ENCODE peak calls at places on chromosome 20, in ten cellular contexts. A, R, F, S, V, D, X, B, J and M are unnamed samples.

GRCh38 chr20:40008177-40008576 is 680.9 kb downstream of the MAFB start:
- DNase-seq in X (no peak), S (no peak), B (no peak), D (no peak), F (no peak), J (no peak), A (no peak), V (no peak), R (no peak), M (no peak)

GRCh38 chr20:26276811-26277210 is 580.2 kb upstream of the ZNF337 start:
- DNase-seq in D (no peak), R (peak), B (no peak), F (no peak), V (no peak), S (no peak), J (no peak), X (no peak), A (peak), M (no peak)

GRCh38 chr20:31496761-31497295 is 17.4 kb upstream of the HM13 start:
- DNase-seq in A (no peak), B (peak), J (no peak), S (no peak), V (peak), F (peak), X (no peak), R (peak), D (no peak), M (no peak)

GRCh38 chr20:53149184-53149651 is 177.1 kb downstream of the TSHZ2 start:
- DNase-seq in R (no peak), B (no peak), S (no peak), V (no peak), J (no peak), D (no peak), F (no peak), X (no peak), A (no peak), M (no peak)

GRCh38 chr20:41617059-41617921 is 887 bp downstream of the CHD6 start:
- DNase-seq in F (peak), J (no peak), B (no peak), S (no peak), R (peak), V (peak), X (peak), D (peak), A (peak), M (no peak)

GRCh38 chr20:237479-237878 is 10.4 kb downstream of the DEFB129 start:
- DNase-seq in X (peak), B (no peak), R (no peak), F (peak), S (no peak), D (no peak), J (no peak), A (no peak), V (no peak), M (no peak)

GRCh38 chr20:24444531-24445190 is 24.8 kb upstream of the SYNDIG1 start:
- DNase-seq in S (no peak), X (no peak), F (no peak), R (no peak), B (no peak), J (no peak), D (no peak), V (no peak), A (no peak), M (no peak)

GRCh38 chr20:34751453-34751852 is 47.3 kb downstream of the TP53INP2 start:
- DNase-seq in F (no peak), D (no peak), R (no peak), A (no peak), J (no peak), B (no peak), X (no peak), S (no peak), V (no peak), M (no peak)

GRCh38 chr20:47661714-47662113 is 123.6 kb downstream of the SULF2 start:
- DNase-seq in F (no peak), J (no peak), A (no peak), S (no peak), V (no peak), B (no peak), X (no peak), R (no peak), D (no peak), M (no peak)

GRCh38 chr20:17570347-17571152 is 675 bp downstream of the DSTN start:
- DNase-seq in X (peak), D (peak), J (no peak), R (peak), B (peak), A (peak), V (peak), S (peak), F (peak), M (peak)

GRCh38 chr20:40668449-40669228 is 20.4 kb downstream of the MAFB start:
- DNase-seq in F (no peak), R (no peak), X (no peak), B (no peak), A (no peak), D (no peak), J (no peak), S (no peak), V (no peak), M (no peak)

GRCh38 chr20:53215166-53215565 is 243.0 kb downstream of the TSHZ2 start:
- DNase-seq in V (no peak), A (no peak), D (no peak), B (no peak), S (no peak), F (no peak), X (no peak), J (no peak), R (no peak), M (no peak)

GRCh38 chr20:44006578-44006977 is 91.9 kb downstream of the TOX2 start:
- DNase-seq in F (no peak), D (no peak), B (no peak), R (no peak), V (no peak), X (no peak), J (no peak), S (no peak), A (no peak), M (no peak)

GRCh38 chr20:60718743-60719142 is 533.3 kb upstream of the CDH4 start:
- DNase-seq in S (no peak), F (no peak), J (no peak), V (no peak), A (peak), D (no peak), R (no peak), B (no peak), X (no peak), M (no peak)

GRCh38 chr20:16158090-16158975 is 414.9 kb downstream of the KIF16B start:
- DNase-seq in A (no peak), V (no peak), S (no peak), D (no peak), J (peak), B (no peak), F (no peak), R (no peak), X (no peak), M (no peak)

GRCh38 chr20:47741669-47742345 is 43.5 kb downstream of the SULF2 start:
- DNase-seq in D (peak), J (no peak), V (no peak), A (no peak), R (no peak), X (no peak), F (no peak), S (no peak), B (no peak), M (no peak)

GRCh38 chr20:41733151-41733550 is 115.0 kb upstream of the CHD6 start:
- DNase-seq in A (no peak), S (no peak), F (no peak), J (no peak), X (no peak), B (no peak), R (no peak), D (no peak), V (no peak), M (no peak)

GRCh38 chr20:20894753-20895152 is 182.3 kb upstream of the RALGAPA2 start:
- DNase-seq in S (no peak), B (no peak), A (peak), X (no peak), R (no peak), J (peak), D (no peak), F (no peak), V (no peak), M (no peak)

GRCh38 chr20:33059741-33060390 is 6.2 kb downstream of the BPIFB3 start:
- DNase-seq in V (no peak), J (no peak), R (no peak), D (no peak), F (no peak), A (no peak), S (no peak), X (no peak), B (no peak), M (no peak)

GRCh38 chr20:17228624-17229061 is 1.8 kb downstream of the PCSK2 start:
- DNase-seq in X (no peak), B (no peak), S (no peak), D (no peak), F (no peak), V (no peak), R (no peak), J (peak), A (peak), M (no peak)

GRCh38 chr20:51084598-51084997 is 61.7 kb upstream of the KCNG1 start:
- DNase-seq in D (no peak), A (no peak), X (no peak), S (no peak), V (no peak), B (no peak), J (no peak), R (no peak), F (no peak), M (no peak)

GRCh38 chr20:51121901-51122412 is 99.0 kb upstream of the KCNG1 start:
- DNase-seq in V (no peak), B (no peak), A (no peak), X (no peak), D (no peak), F (no peak), R (peak), S (no peak), J (no peak), M (no peak)

GRCh38 chr20:10217517-10218410 is 866 bp upstream of the SNAP25 start:
- DNase-seq in S (no peak), D (peak), R (peak), J (no peak), X (no peak), V (no peak), A (peak), B (no peak), F (peak), M (no peak)

GRCh38 chr20:10466855-10467254 is 31.8 kb downstream of the SLX4IP start:
- DNase-seq in V (no peak), F (no peak), R (no peak), A (peak), J (no peak), S (no peak), B (no peak), X (no peak), D (peak), M (no peak)

GRCh38 chr20:47236639-47236900 is 119.9 kb downstream of the ZMYND8 start:
- DNase-seq in R (no peak), X (no peak), A (no peak), V (no peak), F (no peak), D (no peak), J (no peak), B (no peak), S (no peak), M (no peak)

GRCh38 chr20:60056345-60057122 is 98.3 kb downstream of the CDH26 start:
- DNase-seq in V (no peak), R (peak), D (no peak), S (no peak), J (no peak), B (no peak), A (no peak), X (no peak), F (no peak), M (no peak)

GRCh38 chr20:37411408-37412306 is 65.7 kb downstream of the SRC start:
- DNase-seq in D (peak), A (peak), F (no peak), R (no peak), X (no peak), B (no peak), V (no peak), J (no peak), S (no peak), M (no peak)

GRCh38 chr20:38113401-38114325 is 51.4 kb downstream of the TGM2 start:
- DNase-seq in D (no peak), R (no peak), B (no peak), X (peak), J (no peak), S (peak), A (peak), V (no peak), F (no peak), M (no peak)

GRCh38 chr20:8853805-8854338 is 215.0 kb upstream of the PLCB4 start:
- DNase-seq in B (no peak), V (no peak), R (no peak), J (peak), A (peak), F (no peak), S (peak), X (peak), D (peak), M (no peak)

GRCh38 chr20:31542201-31542842 is 28.1 kb downstream of the HM13 start:
- DNase-seq in J (no peak), X (peak), R (no peak), S (no peak), B (no peak), V (no peak), A (no peak), D (no peak), F (no peak), M (no peak)

GRCh38 chr20:19771031-19771430 is 13.0 kb downstream of the RIN2 start:
- DNase-seq in A (no peak), F (no peak), S (no peak), B (no peak), D (no peak), V (no peak), R (no peak), X (no peak), J (no peak), M (no peak)

GRCh38 chr20:19773471-19773870 is 15.4 kb downstream of the RIN2 start:
- DNase-seq in D (no peak), X (no peak), A (no peak), J (no peak), F (no peak), B (no peak), V (no peak), R (no peak), S (no peak), M (no peak)

GRCh38 chr20:19770375-19770774 is 12.3 kb downstream of the RIN2 start:
- DNase-seq in J (no peak), D (no peak), V (no peak), F (no peak), B (no peak), X (no peak), A (peak), S (no peak), R (no peak), M (no peak)

GRCh38 chr20:19767070-19767469 is 9.0 kb downstream of the RIN2 start:
- DNase-seq in A (no peak), D (no peak), R (no peak), J (no peak), B (no peak), V (no peak), S (no peak), X (no peak), F (no peak), M (no peak)

DNA sequence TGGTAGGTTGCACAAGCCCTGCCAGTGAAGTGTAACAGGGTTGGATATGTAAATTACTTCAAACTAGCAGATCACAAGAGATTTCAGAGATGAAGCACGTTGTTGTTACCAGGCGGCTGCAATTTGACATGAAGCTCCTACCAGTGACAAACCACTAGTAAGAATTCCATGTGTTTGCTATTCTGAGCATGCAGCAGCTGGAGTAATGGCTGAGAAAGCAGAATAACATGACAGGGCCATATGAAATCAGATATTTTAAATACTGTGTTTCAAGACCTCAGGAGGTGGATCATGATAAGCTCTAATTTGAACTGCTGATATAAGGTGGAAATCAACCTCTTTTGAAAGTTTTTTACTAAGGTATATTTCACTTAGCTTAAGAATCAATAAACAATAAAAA is 11.5 kb downstream of the RIN2 start:
- DNase-seq in S (no peak), B (no peak), V (no peak), X (no peak), D (no peak), R (no peak), F (no peak), J (no peak), A (no peak), M (no peak)
- TF ChIP-seq POLR2AphosphoS5 in S (no peak), B (no peak), V (no peak), X (no peak), D (no peak), R (no peak), F (no peak), J (no peak), A (no peak), M (no peak)

DNA sequence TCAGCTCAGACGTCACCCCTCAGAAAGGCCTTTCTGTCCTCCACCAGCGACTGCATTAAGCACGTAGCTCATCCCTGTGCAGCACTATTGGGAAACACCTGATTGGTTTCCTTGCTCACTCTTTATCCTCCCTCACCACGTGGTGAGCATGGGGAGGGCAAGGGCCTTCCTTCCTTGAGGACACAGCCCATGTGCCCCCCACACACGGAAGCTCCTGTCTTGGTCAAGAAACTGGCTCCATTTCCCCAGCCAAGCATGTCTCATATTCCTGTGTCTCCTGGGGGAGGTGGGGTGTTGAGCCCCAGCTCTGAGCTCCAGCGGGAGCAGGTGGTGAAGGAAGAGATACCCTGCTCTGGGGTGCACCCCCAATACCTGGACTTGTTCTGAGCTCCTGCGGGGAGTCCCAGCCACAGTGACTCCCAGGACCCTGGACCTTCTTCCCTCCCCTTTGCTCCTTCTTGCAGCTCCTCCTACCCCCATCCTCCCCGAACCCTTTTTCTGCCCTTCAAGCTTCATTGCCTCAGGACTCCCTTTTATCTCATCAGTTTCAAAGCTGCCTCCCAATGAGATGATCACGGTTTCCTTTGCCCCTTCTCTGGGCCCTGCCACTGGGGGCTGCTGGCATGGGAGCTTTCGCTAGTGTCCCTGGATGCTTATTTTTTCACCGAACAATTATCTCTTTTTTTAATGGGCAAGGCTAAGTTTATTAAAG is 230.1 kb downstream of the TFAP2C start:
- DNase-seq in S (no peak), F (no peak), J (no peak), X (no peak), R (no peak), A (no peak), V (no peak), D (no peak), B (no peak), M (no peak)
- TF ChIP-seq POLR2AphosphoS5 in S (no peak), F (no peak), J (no peak), X (no peak), R (no peak), A (no peak), V (no peak), D (no peak), B (no peak), M (no peak)

DNA sequence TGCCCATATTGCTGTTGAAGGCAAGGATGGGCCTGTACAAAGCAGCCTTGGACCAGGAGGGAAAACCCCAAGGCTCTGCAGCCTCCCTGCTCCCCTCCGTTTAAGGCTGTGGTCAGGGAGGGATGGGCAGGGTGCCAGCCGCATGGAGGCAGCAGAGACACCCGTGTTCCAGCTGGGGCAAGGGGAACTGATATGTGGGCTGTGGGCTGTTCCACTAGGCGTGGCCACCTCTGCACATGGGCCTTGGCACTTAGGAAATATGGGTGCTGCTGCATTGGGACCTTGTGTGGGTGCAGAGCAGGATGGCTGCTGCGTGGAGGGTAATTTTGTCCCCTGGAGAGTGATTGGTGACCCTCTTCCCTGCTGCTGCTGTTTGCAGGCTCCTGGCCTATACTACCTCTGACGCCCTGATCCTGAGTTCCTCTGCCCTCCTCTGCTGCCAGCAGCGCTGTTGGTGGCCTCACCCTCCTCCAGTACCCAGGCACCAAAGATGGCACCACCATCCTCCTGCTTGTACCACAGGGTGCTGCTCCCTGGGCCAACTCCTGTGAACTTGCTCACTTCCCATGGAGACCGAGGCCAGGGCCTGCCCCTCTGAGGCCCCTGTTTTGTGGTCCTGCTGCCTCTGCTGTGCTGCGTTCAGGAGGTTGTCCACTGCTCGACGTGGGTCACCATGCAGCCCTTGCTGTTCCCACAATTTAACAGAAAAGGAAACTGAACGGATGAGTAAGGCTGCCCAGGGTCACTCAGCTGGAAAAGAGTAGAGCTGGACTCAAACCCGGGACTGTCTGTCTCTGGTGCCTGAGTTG is 35.3 kb downstream of the PANK2 start:
- DNase-seq in J (no peak), V (no peak), R (no peak), F (no peak), X (peak), A (no peak), B (no peak), S (no peak), D (no peak), M (peak)
- TF ChIP-seq POLR2AphosphoS5 in J (peak), V (no peak), R (no peak), F (no peak), X (no peak), A (no peak), B (no peak), S (no peak), D (no peak), M (no peak)

GRCh38 chr20:36015806-36016401 is 47.5 kb downstream of the CNBD2 start:
- DNase-seq in D (peak), J (no peak), F (no peak), S (no peak), V (no peak), X (no peak), B (no peak), R (no peak), A (no peak), M (no peak)

GRCh38 chr20:36018208-36018988 is 50.0 kb downstream of the CNBD2 start:
- DNase-seq in V (no peak), X (no peak), A (no peak), F (peak), B (no peak), S (no peak), J (no peak), R (no peak), D (peak), M (no peak)

DNA sequence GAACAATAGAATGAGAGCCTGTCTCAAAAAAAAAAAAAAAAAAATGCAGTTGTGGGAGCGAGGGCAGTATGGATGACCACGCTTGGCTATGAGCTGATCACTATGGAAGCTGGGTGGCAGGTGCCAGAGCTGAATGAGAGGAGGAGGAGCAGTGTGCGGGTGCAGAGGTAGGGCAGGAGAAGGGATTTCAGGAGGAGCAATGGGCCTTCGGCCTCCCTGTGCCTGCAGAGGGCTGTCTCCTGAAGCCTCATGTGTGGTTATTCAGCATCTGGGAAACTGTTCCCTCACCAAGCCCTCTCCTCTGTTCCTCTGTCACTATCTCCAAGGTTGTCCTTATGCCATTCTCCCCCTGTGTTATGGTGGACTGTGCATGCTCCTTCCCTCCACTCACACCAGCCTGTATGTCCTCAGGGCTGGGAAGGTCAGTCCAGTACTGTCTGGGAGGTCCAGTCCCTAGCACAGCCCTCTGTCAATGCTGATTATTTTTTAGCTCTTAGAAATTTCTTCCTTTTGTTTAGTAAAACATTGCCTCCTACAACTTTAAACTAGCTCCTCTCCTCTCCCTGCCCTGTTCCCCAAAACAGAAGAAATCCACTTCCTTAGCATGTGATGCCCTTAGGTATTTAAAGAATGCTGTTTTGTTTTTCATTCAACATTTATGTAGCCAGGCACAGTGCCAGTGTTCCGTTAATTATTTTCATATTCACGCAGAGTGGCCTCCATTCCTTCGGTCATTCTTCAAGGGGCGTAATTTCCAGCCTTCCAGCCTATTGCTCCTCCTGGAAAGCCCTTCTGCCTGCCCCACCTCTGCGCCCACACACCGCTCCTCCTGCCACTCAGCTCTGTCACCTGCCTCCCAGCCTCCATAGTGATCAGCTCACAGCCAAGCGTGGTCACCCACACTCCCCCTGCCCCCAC is 48.9 kb downstream of the CNBD2 start:
- DNase-seq in X (peak), J (no peak), F (no peak), B (no peak), A (peak), S (no peak), V (no peak), D (peak), R (no peak), M (peak)
- TF ChIP-seq POLR2AphosphoS5 in X (no peak), J (no peak), F (no peak), B (no peak), A (no peak), S (no peak), V (no peak), D (no peak), R (no peak), M (no peak)